ENCODE peak calls at places on chromosomes 16 and 17, in seven cellular contexts. C, T, V, Z, J, P and D are unnamed samples.

GRCh38 chr17:74123350-74123749 is 80.1 kb upstream of the RPL38 start:
- DNase-seq in C (no peak), T (no peak), V (no peak), Z (no peak), J (peak), P (no peak), D (no peak)

GRCh38 chr16:52191533-52192134 is 355.3 kb downstream of the TOX3 start:
- DNase-seq in C (peak), T (peak), V (peak), Z (no peak), J (peak), P (peak), D (peak)

GRCh38 chr17:80774643-80775281 is 216.9 kb upstream of the CHMP6 start:
- DNase-seq in C (no peak), T (no peak), V (no peak), Z (no peak), J (no peak), P (no peak), D (no peak)

GRCh38 chr17:59406808-59407381 is 75.4 kb downstream of the YPEL2 start:
- DNase-seq in C (no peak), T (no peak), V (no peak), Z (no peak), J (peak), P (no peak), D (no peak)

GRCh38 chr17:48444531-48445247 is 14.7 kb upstream of the SKAP1 start:
- DNase-seq in C (no peak), T (no peak), V (no peak), Z (no peak), J (no peak), P (no peak), D (peak)

GRCh38 chr16:87056551-87056950 is 260.6 kb downstream of the C16orf95 start:
- DNase-seq in C (no peak), T (no peak), V (no peak), Z (no peak), J (no peak), P (no peak), D (no peak)

GRCh38 chr17:79837888-79838540 is 1.2 kb downstream of the CBX4 start:
- DNase-seq in C (no peak), T (peak), V (no peak), Z (no peak), J (no peak), P (peak), D (no peak)

GRCh38 chr16:86403541-86404163 is 106.7 kb upstream of the FOXF1 start:
- DNase-seq in C (no peak), T (no peak), V (no peak), Z (no peak), J (peak), P (no peak), D (no peak)

GRCh38 chr17:78224226-78225087 is 7.0 kb upstream of the TMEM235 start:
- DNase-seq in C (no peak), T (no peak), V (no peak), Z (no peak), J (no peak), P (no peak), D (no peak)

GRCh38 chr16:72894291-72895151 is 153.4 kb downstream of the ZFHX3 start:
- DNase-seq in C (no peak), T (no peak), V (no peak), Z (no peak), J (no peak), P (no peak), D (peak)

GRCh38 chr17:56629450-56630187 is 36.1 kb downstream of the NOG start:
- DNase-seq in C (no peak), T (peak), V (peak), Z (no peak), J (peak), P (no peak), D (peak)

GRCh38 chr16:28090646-28091377 is 27.3 kb upstream of the GSG1L start:
- DNase-seq in C (no peak), T (peak), V (no peak), Z (no peak), J (peak), P (no peak), D (no peak)

GRCh38 chr16:31695667-31696066 is 168.0 kb downstream of the AHSP start:
- DNase-seq in C (no peak), T (no peak), V (no peak), Z (no peak), J (no peak), P (no peak), D (peak)

GRCh38 chr17:31549121-31549524 is 157.6 kb downstream of the RAB11FIP4 start:
- DNase-seq in C (no peak), T (no peak), V (peak), Z (no peak), J (no peak), P (no peak), D (no peak)

GRCh38 chr17:44769230-44769629 is 10.4 kb downstream of the ADAM11 start:
- DNase-seq in C (no peak), T (no peak), V (no peak), Z (no peak), J (no peak), P (no peak), D (no peak)

GRCh38 chr16:2948807-2949704 is 15.0 kb upstream of the KREMEN2 start:
- DNase-seq in C (no peak), T (no peak), V (no peak), Z (no peak), J (no peak), P (no peak), D (no peak)

GRCh38 chr17:70144260-70144846 is 25.0 kb upstream of the KCNJ2 start:
- DNase-seq in C (no peak), T (no peak), V (peak), Z (no peak), J (peak), P (no peak), D (peak)

GRCh38 chr16:3819741-3820724 is 60.5 kb downstream of the CREBBP start:
- DNase-seq in C (no peak), T (peak), V (peak), Z (no peak), J (peak), P (peak), D (peak)

GRCh38 chr17:81973432-81973831 is 4.0 kb upstream of the ASPSCR1 start:
- DNase-seq in C (no peak), T (no peak), V (no peak), Z (no peak), J (no peak), P (no peak), D (no peak)

GRCh38 chr17:29588561-29589411 is 662 bp downstream of the GIT1 start:
- DNase-seq in C (no peak), T (no peak), V (peak), Z (no peak), J (peak), P (peak), D (peak)

GRCh38 chr17:62971853-62972252 is 5.8 kb downstream of the TANC2 start:
- DNase-seq in C (no peak), T (no peak), V (no peak), Z (no peak), J (no peak), P (no peak), D (no peak)

GRCh38 chr16:85444879-85445778 is 168.0 kb upstream of the GSE1 start:
- DNase-seq in C (no peak), T (no peak), V (no peak), Z (no peak), J (no peak), P (no peak), D (no peak)

GRCh38 chr16:5604770-5605169 is 507.2 kb upstream of the EEF2KMT start:
- DNase-seq in C (no peak), T (no peak), V (peak), Z (no peak), J (no peak), P (no peak), D (peak)

GRCh38 chr17:38877130-38877851 is 7.4 kb downstream of the LASP1 start:
- DNase-seq in C (no peak), T (no peak), V (no peak), Z (no peak), J (no peak), P (no peak), D (peak)

GRCh38 chr17:58344047-58344790 is 7.8 kb downstream of the SUPT4H1 start:
- DNase-seq in C (no peak), T (no peak), V (no peak), Z (no peak), J (no peak), P (no peak), D (no peak)

GRCh38 chr17:69287168-69287567 is 39.8 kb downstream of the ABCA5 start:
- DNase-seq in C (no peak), T (no peak), V (no peak), Z (no peak), J (peak), P (no peak), D (no peak)

GRCh38 chr16:58755989-58756649 is 22.0 kb upstream of the GOT2 start:
- DNase-seq in C (peak), T (peak), V (peak), Z (peak), J (peak), P (peak), D (peak)

GRCh38 chr16:70691223-70692129 is 5.6 kb upstream of the MTSS2 start:
- DNase-seq in C (no peak), T (peak), V (peak), Z (peak), J (peak), P (no peak), D (peak)

GRCh38 chr16:1709356-1709755 is 3.4 kb downstream of the MAPK8IP3 start:
- DNase-seq in C (no peak), T (no peak), V (no peak), Z (no peak), J (no peak), P (no peak), D (no peak)

GRCh38 chr16:84619103-84619460 is 1.2 kb upstream of the COTL1 start:
- DNase-seq in C (no peak), T (no peak), V (no peak), Z (no peak), J (no peak), P (no peak), D (no peak)

GRCh38 chr16:966505-966904 is 4.3 kb downstream of the LMF1 start:
- DNase-seq in C (no peak), T (no peak), V (no peak), Z (no peak), J (no peak), P (no peak), D (no peak)

GRCh38 chr16:71421911-71422310 is 19.9 kb downstream of the TLE7 start:
- DNase-seq in C (no peak), T (no peak), V (peak), Z (no peak), J (no peak), P (no peak), D (no peak)

GRCh38 chr16:61128545-61129323 is 907.5 kb downstream of the CDH8 start:
- DNase-seq in C (no peak), T (no peak), V (no peak), Z (no peak), J (no peak), P (no peak), D (no peak)

GRCh38 chr16:1291576-1291974 is 17.9 kb upstream of the UBE2I start:
- DNase-seq in C (no peak), T (no peak), V (no peak), Z (no peak), J (no peak), P (no peak), D (no peak)

GRCh38 chr16:86087011-86087453 is 188.1 kb downstream of the IRF8 start:
- DNase-seq in C (no peak), T (no peak), V (no peak), Z (no peak), J (no peak), P (no peak), D (no peak)

GRCh38 chr17:1474402-1475189 is 17.9 kb downstream of the MYO1C start:
- DNase-seq in C (no peak), T (no peak), V (no peak), Z (no peak), J (no peak), P (peak), D (no peak)

GRCh38 chr16:28039493-28039892 is 24.0 kb downstream of the GSG1L start:
- DNase-seq in C (no peak), T (no peak), V (no peak), Z (no peak), J (no peak), P (no peak), D (no peak)

GRCh38 chr16:7405166-7405565 is 72.5 kb downstream of the RBFOX1 start:
- DNase-seq in C (peak), T (no peak), V (peak), Z (no peak), J (no peak), P (no peak), D (peak)
- TF ChIP-seq CTCF in C (peak), T (no peak), V (no peak), Z (no peak), J (no peak), P (no peak), D (peak)

GRCh38 chr17:8835106-8835505 is 32.4 kb downstream of the PIK3R6 start:
- DNase-seq in C (no peak), T (no peak), V (no peak), Z (no peak), J (no peak), P (no peak), D (no peak)

GRCh38 chr17:8830141-8830540 is 31.0 kb upstream of the MFSD6L start:
- DNase-seq in C (no peak), T (no peak), V (no peak), Z (no peak), J (no peak), P (no peak), D (no peak)

GRCh38 chr17:8831234-8831849 is 32.2 kb upstream of the MFSD6L start:
- DNase-seq in C (no peak), T (no peak), V (no peak), Z (no peak), J (no peak), P (no peak), D (no peak)

GRCh38 chr17:8835631-8836364 is 31.7 kb downstream of the PIK3R6 start:
- DNase-seq in C (no peak), T (no peak), V (no peak), Z (no peak), J (no peak), P (no peak), D (no peak)

DNA sequence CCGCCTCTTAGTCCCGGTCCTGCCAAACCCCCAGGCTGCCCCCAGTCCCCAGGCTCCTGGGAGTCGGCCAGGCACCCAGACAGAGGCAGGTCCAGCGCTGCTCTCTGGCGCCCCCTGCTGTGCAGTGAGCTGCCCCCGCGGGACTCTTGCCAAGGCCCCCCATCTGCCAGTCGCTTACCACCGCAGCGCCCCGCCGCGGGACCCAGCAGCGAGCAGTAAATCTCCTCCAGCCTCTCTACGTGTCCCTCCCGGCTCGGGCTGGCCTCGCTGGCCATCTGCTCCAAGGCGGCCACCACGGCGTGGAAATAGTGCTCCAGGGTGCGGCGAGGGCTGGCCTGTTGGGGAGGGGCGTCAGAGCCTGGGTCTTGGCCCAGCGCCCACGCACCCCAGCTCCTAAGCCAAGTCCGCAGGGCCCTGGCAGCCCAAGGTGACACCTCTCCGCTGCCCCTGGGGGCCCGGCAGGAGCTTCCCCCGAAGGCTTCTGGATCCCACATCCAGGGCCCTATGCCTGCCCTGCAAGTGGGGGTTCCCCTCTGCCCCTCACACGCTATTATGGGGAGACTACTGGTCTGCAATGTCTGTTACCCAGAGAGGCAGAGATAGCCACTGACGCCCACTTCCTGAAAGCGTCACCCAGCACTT is 33.7 kb upstream of the MFSD6L start:
- DNase-seq in C (no peak), T (no peak), V (peak), Z (no peak), J (no peak), P (no peak), D (peak)
- TF ChIP-seq CTCF in C (peak), T (peak), V (peak), Z (peak), J (peak), P (no peak), D (peak)

GRCh38 chr17:77143306-77143705 is 2.5 kb downstream of the SEC14L1 start:
- DNase-seq in C (no peak), T (no peak), V (no peak), Z (no peak), J (no peak), P (no peak), D (no peak)

GRCh38 chr17:77140878-77141767 is at the start of gene SEC14L1:
- DNase-seq in C (peak), T (no peak), V (peak), Z (no peak), J (peak), P (peak), D (peak)

GRCh38 chr17:77141846-77142449 is 1.2 kb downstream of the SEC14L1 start:
- DNase-seq in C (no peak), T (no peak), V (no peak), Z (no peak), J (no peak), P (no peak), D (no peak)

GRCh38 chr17:77142689-77143088 is 1.9 kb downstream of the SEC14L1 start:
- DNase-seq in C (no peak), T (no peak), V (no peak), Z (no peak), J (no peak), P (no peak), D (no peak)

GRCh38 chr17:77140166-77140877 is 447 bp upstream of the SEC14L1 start:
- DNase-seq in C (peak), T (peak), V (peak), Z (peak), J (peak), P (peak), D (peak)
- TF ChIP-seq CTCF in C (no peak), T (no peak), V (no peak), Z (peak), J (peak), P (no peak), D (no peak)

GRCh38 chr17:19336938-19337711 is 25.4 kb downstream of the B9D1 start:
- DNase-seq in C (no peak), T (no peak), V (peak), Z (no peak), J (no peak), P (peak), D (no peak)
- TF ChIP-seq CTCF in C (no peak), T (no peak), V (no peak), Z (no peak), J (no peak), P (peak), D (no peak)

GRCh38 chr17:61157246-61157887 is 242.3 kb upstream of the TBX2 start:
- DNase-seq in C (no peak), T (peak), V (no peak), Z (no peak), J (peak), P (no peak), D (peak)
- TF ChIP-seq CTCF in C (no peak), T (no peak), V (no peak), Z (no peak), J (peak), P (no peak), D (no peak)

GRCh38 chr16:65525743-65526142 is 403.9 kb upstream of the CDH11 start:
- DNase-seq in C (no peak), T (no peak), V (no peak), Z (no peak), J (no peak), P (no peak), D (no peak)
- TF ChIP-seq CTCF in C (peak), T (no peak), V (peak), Z (no peak), J (peak), P (no peak), D (no peak)